ENCODE peak calls at places on chromosomes 7 and 10, in ten cellular contexts. A, I, V, P, O, G, E, K, D and R are unnamed samples.

GRCh38 chr7:112748381-112748780 is 41.8 kb downstream of the TMEM168 start:
- DNase-seq in A (no peak), I (no peak), V (no peak), P (no peak), O (no peak), G (no peak), E (no peak), K (no peak), D (no peak), R (no peak)

GRCh38 chr10:44033008-44033407 is 351.9 kb downstream of the CXCL12 start:
- DNase-seq in A (peak), I (no peak), V (peak), P (no peak), O (no peak), G (no peak), E (no peak), K (no peak), D (no peak), R (no peak)

GRCh38 chr7:21251166-21251806 is 176.6 kb upstream of the SP4 start:
- DNase-seq in A (no peak), I (peak), V (no peak), P (peak), O (no peak), G (no peak), E (no peak), K (no peak), D (no peak), R (no peak)

GRCh38 chr7:55522268-55522902 is 49.9 kb downstream of the VOPP1 start:
- DNase-seq in A (no peak), I (no peak), V (no peak), P (peak), O (no peak), G (no peak), E (no peak), K (no peak), D (no peak), R (no peak)

GRCh38 chr10:72276013-72276387 is 2.3 kb downstream of the DDIT4 start:
- DNase-seq in A (peak), I (peak), V (peak), P (peak), O (no peak), G (no peak), E (no peak), K (no peak), D (no peak), R (no peak)

GRCh38 chr10:43949351-43949750 is 300.7 kb upstream of the ZNF32 start:
- DNase-seq in A (no peak), I (no peak), V (peak), P (no peak), O (no peak), G (no peak), E (no peak), K (no peak), D (no peak), R (no peak)

GRCh38 chr10:93718937-93719725 is 16.7 kb upstream of the FRA10AC1 start:
- DNase-seq in A (no peak), I (no peak), V (no peak), P (peak), O (no peak), G (no peak), E (no peak), K (peak), D (no peak), R (no peak)

GRCh38 chr10:106705576-106706526 is 458.7 kb downstream of the SORCS1 start:
- DNase-seq in A (peak), I (peak), V (peak), P (peak), O (peak), G (peak), E (no peak), K (peak), D (peak), R (no peak)

GRCh38 chr7:157432541-157432956 is 95.7 kb downstream of the DNAJB6 start:
- DNase-seq in A (peak), I (peak), V (peak), P (peak), O (peak), G (peak), E (peak), K (no peak), D (peak), R (no peak)

GRCh38 chr10:66719483-66719882 is 206.4 kb upstream of the LRRTM3 start:
- DNase-seq in A (no peak), I (no peak), V (no peak), P (no peak), O (no peak), G (no peak), E (no peak), K (no peak), D (no peak), R (no peak)

GRCh38 chr7:158175779-158176178 is 411.8 kb downstream of the PTPRN2 start:
- DNase-seq in A (no peak), I (no peak), V (no peak), P (no peak), O (no peak), G (no peak), E (no peak), K (no peak), D (no peak), R (no peak)

GRCh38 chr10:110375121-110375520 is 70.4 kb upstream of the SMNDC1 start:
- DNase-seq in A (no peak), I (no peak), V (no peak), P (peak), O (no peak), G (no peak), E (no peak), K (no peak), D (no peak), R (no peak)

GRCh38 chr10:11214407-11214806 is 196.7 kb downstream of the CELF2 start:
- DNase-seq in A (no peak), I (no peak), V (no peak), P (no peak), O (no peak), G (no peak), E (no peak), K (no peak), D (no peak), R (no peak)

GRCh38 chr7:156560696-156561210 is 79.8 kb upstream of the RNF32 start:
- DNase-seq in A (no peak), I (no peak), V (no peak), P (no peak), O (no peak), G (peak), E (no peak), K (no peak), D (no peak), R (no peak)

GRCh38 chr10:52729259-52730104 is 43.1 kb downstream of the MBL2 start:
- DNase-seq in A (peak), I (no peak), V (peak), P (no peak), O (no peak), G (no peak), E (peak), K (no peak), D (peak), R (no peak)

GRCh38 chr10:78657622-78658165 is 411.1 kb upstream of the ZMIZ1 start:
- DNase-seq in A (peak), I (peak), V (peak), P (peak), O (peak), G (peak), E (no peak), K (peak), D (no peak), R (peak)

GRCh38 chr7:30702200-30702599 is 19.9 kb upstream of the CRHR2 start:
- DNase-seq in A (no peak), I (no peak), V (peak), P (peak), O (no peak), G (no peak), E (no peak), K (no peak), D (no peak), R (no peak)

GRCh38 chr7:123366991-123367390 is 167.2 kb upstream of the SLC13A1 start:
- DNase-seq in A (no peak), I (no peak), V (no peak), P (no peak), O (no peak), G (no peak), E (no peak), K (no peak), D (no peak), R (no peak)

GRCh38 chr10:86880971-86881370 is 76.4 kb downstream of the MMRN2 start:
- DNase-seq in A (no peak), I (no peak), V (no peak), P (no peak), O (peak), G (no peak), E (no peak), K (no peak), D (no peak), R (no peak)
- TF ChIP-seq CTCF in A (no peak), I (no peak), V (no peak), P (no peak), O (no peak), G (no peak), E (no peak), K (no peak), D (no peak), R (no peak)

DNA sequence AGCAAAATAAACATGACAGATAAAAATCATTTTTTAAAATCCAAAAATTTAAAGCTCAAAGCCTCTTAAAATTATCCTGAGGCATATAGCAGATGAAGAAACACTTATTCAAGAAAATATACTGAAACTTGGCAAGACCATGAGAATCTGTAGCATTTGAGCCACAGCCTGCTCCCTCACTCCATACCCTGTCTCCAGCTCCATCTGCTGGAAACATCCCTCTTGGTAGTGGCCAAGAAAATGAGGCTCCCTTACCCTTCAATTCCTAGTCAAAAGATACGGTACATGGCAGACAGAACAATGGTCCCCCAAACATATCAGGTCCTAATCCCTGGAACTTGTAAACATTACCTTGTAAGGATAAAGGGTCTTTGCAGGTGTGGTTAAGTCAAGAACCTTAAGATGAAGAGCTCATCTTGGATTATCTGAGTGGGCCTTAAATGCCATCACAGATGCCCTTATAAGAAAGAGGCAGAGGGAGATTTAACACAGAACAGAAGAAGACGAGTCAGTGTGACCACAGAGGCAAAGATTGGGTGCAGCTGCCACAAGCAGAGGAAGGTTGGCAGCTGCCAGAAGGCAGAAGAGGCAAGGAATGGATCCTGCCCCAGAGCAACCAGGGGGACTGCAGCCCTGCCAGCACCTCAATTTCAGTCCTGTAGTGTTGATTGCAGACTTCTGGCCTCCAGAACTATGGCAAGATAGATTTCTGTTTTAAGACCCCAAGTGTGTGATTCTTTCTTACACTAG is 149.4 kb downstream of the ZNF248 start:
- DNase-seq in A (no peak), I (no peak), V (no peak), P (no peak), O (no peak), G (no peak), E (no peak), K (no peak), D (no peak), R (no peak)
- TF ChIP-seq CTCF in A (no peak), I (no peak), V (no peak), P (no peak), O (no peak), G (no peak), E (no peak), K (no peak), D (no peak), R (no peak)

GRCh38 chr7:90984692-90985091 is 279.5 kb upstream of the FZD1 start:
- DNase-seq in A (no peak), I (no peak), V (no peak), P (no peak), O (no peak), G (no peak), E (no peak), K (no peak), D (no peak), R (no peak)
- TF ChIP-seq CTCF in A (no peak), I (no peak), V (no peak), P (no peak), O (no peak), G (no peak), E (no peak), K (no peak), D (no peak), R (no peak)

GRCh38 chr7:5429253-5429856 is 5.7 kb upstream of the TNRC18 start:
- DNase-seq in A (peak), I (peak), V (peak), P (peak), O (no peak), G (peak), E (no peak), K (peak), D (no peak), R (no peak)

GRCh38 chr7:5426226-5426475 is 2.5 kb upstream of the TNRC18 start:
- DNase-seq in A (peak), I (no peak), V (no peak), P (no peak), O (no peak), G (no peak), E (no peak), K (no peak), D (no peak), R (no peak)

GRCh38 chr7:5430612-5430947 is 6.9 kb upstream of the TNRC18 start:
- DNase-seq in A (no peak), I (no peak), V (no peak), P (no peak), O (no peak), G (no peak), E (no peak), K (no peak), D (no peak), R (no peak)

GRCh38 chr7:5429857-5430611 is 6.4 kb upstream of the TNRC18 start:
- DNase-seq in A (peak), I (peak), V (peak), P (peak), O (peak), G (no peak), E (no peak), K (peak), D (no peak), R (no peak)

DNA sequence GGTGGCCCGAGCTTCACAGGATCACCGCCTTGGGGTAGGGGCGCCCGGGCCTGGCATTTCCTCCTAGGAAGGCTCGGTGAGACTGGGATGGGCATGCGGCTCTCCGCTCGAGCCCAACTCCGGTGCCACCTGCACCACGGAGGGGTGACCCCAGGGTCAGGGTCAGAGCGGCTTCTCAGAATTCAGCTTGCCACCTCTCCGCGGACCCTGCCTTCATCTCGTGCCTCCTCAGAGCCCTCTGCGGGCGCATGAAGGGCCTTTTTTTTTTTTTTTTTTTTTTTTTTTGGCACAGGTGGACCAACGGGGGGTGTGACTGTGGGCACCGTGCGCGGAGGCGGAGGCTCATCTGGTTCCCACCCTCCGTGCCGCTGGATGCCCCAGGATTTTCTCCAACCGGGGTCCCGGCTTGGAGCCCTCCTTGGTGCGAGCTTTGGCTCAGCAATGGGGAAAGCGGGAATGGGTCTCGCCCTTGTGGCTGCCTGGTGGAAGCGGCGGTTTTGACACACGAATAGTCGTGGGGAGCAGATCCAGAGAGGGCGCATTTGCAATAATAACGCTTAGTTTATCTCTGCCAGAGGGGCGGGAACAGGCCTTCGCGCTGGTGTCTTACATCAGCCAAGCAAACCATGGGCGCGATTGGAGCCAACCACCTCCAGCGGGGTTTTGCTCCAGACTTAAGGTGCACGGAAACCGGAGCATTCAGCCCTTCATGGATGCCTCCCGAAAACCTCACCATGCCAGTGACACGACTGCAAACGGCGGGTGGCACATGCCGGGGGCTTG is 5.0 kb upstream of the TNRC18 start:
- DNase-seq in A (peak), I (peak), V (peak), P (peak), O (peak), G (peak), E (no peak), K (peak), D (peak), R (peak)
- TF ChIP-seq CTCF in A (peak), I (no peak), V (peak), P (no peak), O (no peak), G (no peak), E (peak), K (no peak), D (peak), R (no peak)

GRCh38 chr10:59580257-59580863 is 129.3 kb downstream of the SLC16A9 start:
- DNase-seq in A (peak), I (no peak), V (peak), P (no peak), O (no peak), G (no peak), E (no peak), K (no peak), D (peak), R (no peak)
- TF ChIP-seq CTCF in A (peak), I (peak), V (peak), P (no peak), O (peak), G (no peak), E (peak), K (peak), D (peak), R (no peak)

DNA sequence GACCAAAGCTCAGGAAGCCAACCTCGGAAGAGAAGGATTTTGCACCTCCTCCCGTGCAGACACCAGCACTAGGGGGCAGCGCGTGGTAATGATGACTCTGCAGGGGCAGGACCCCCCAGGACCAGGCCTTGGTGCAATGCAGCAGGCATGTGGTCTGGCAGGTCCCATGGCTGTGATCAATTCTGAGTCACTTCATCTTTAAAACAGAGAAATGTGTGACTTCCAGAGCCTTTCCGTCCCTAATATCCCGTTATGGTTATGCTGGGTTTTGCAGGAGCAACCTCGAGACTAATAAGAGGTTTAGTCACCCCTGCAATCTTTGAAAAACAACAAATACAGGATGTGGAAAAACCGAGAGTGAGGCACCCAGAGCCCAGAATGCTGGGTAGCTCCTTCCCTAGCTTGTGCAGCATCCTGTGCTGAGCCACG is 30.2 kb upstream of the GJD4 start:
- DNase-seq in A (peak), I (no peak), V (peak), P (no peak), O (peak), G (peak), E (peak), K (no peak), D (peak), R (no peak)
- TF ChIP-seq CTCF in A (peak), I (no peak), V (peak), P (no peak), O (peak), G (peak), E (peak), K (no peak), D (peak), R (no peak)

GRCh38 chr10:74150151-74151056 is at the start of gene AP3M1:
- DNase-seq in A (no peak), I (peak), V (no peak), P (peak), O (peak), G (peak), E (no peak), K (peak), D (no peak), R (peak)

GRCh38 chr10:74151879-74152722 is 1.1 kb downstream of the ADK start:
- DNase-seq in A (no peak), I (no peak), V (no peak), P (no peak), O (no peak), G (no peak), E (no peak), K (no peak), D (no peak), R (no peak)

GRCh38 chr10:74151057-74151878 is at the start of gene ADK:
- DNase-seq in A (peak), I (peak), V (peak), P (peak), O (peak), G (peak), E (peak), K (peak), D (peak), R (peak)

GRCh38 chr10:74153676-74154075 is 2.7 kb downstream of the ADK start:
- DNase-seq in A (no peak), I (no peak), V (peak), P (no peak), O (no peak), G (no peak), E (no peak), K (no peak), D (no peak), R (no peak)

GRCh38 chr10:74153123-74153522 is 2.1 kb downstream of the ADK start:
- DNase-seq in A (peak), I (no peak), V (peak), P (no peak), O (no peak), G (no peak), E (no peak), K (no peak), D (no peak), R (no peak)
- TF ChIP-seq CTCF in A (peak), I (peak), V (peak), P (no peak), O (peak), G (peak), E (peak), K (peak), D (peak), R (no peak)

GRCh38 chr7:155000795-155001194 is 2.1 kb downstream of the PAXIP1 start:
- DNase-seq in A (no peak), I (peak), V (no peak), P (peak), O (no peak), G (no peak), E (no peak), K (no peak), D (no peak), R (no peak)
- TF ChIP-seq CTCF in A (no peak), I (no peak), V (no peak), P (no peak), O (peak), G (no peak), E (no peak), K (no peak), D (no peak), R (no peak)